ENCODE peak calls at places on chromosomes 6 and 20, in six cellular contexts. One of them, this sample, is unnamed.
A peak's percentile ranks its signal among the peaks of the same experiment; 100 is the strongest.

GRCh38 chr6:70280462-70280861 is 22.4 kb downstream of the COL9A1 start:
- DNase-seq in kidney tubule cell: peak; percentile 2
- DNase-seq in choroid plexus epithelial cell: no peak
- DNase-seq in HCT116: no peak
- DNase-seq in activated T-cell treated with anti-CD3 and anti-CD28 coated beads, Interleukin-2, amount 50 U/mL, for 48 hours: no peak
- DNase-seq in astrocyte: no peak
- DNase-seq in this sample: no peak

GRCh38 chr6:88870728-88871330 is 92.6 kb downstream of the RNGTT start:
- DNase-seq in HCT116: peak; percentile 29
- DNase-seq in choroid plexus epithelial cell: peak; percentile 85
- DNase-seq in kidney tubule cell: peak; percentile 72
- DNase-seq in astrocyte: peak; percentile 36
- DNase-seq in activated T-cell treated with anti-CD3 and anti-CD28 coated beads, Interleukin-2, amount 50 U/mL, for 48 hours: no peak
- DNase-seq in this sample: peak; percentile 56

GRCh38 chr20:41095110-41095969 is 42.0 kb upstream of the PLCG1 start:
- DNase-seq in kidney tubule cell: peak; percentile 59
- DNase-seq in activated T-cell treated with anti-CD3 and anti-CD28 coated beads, Interleukin-2, amount 50 U/mL, for 48 hours: peak; percentile 64
- DNase-seq in HCT116: peak; percentile 18
- DNase-seq in astrocyte: peak; percentile 19
- DNase-seq in choroid plexus epithelial cell: peak; percentile 80
- DNase-seq in this sample: peak; percentile 58

GRCh38 chr6:74277749-74278148 is 581.7 kb downstream of the CD109 start:
- DNase-seq in astrocyte: peak; percentile 19
- DNase-seq in HCT116: no peak
- DNase-seq in choroid plexus epithelial cell: peak; percentile 34
- DNase-seq in kidney tubule cell: peak; percentile 17
- DNase-seq in activated T-cell treated with anti-CD3 and anti-CD28 coated beads, Interleukin-2, amount 50 U/mL, for 48 hours: no peak
- DNase-seq in this sample: no peak

GRCh38 chr6:101259446-101259845 is 134.1 kb upstream of the GRIK2 start:
- DNase-seq in activated T-cell treated with anti-CD3 and anti-CD28 coated beads, Interleukin-2, amount 50 U/mL, for 48 hours: no peak
- DNase-seq in astrocyte: no peak
- DNase-seq in choroid plexus epithelial cell: no peak
- DNase-seq in HCT116: no peak
- DNase-seq in kidney tubule cell: peak; percentile 2
- DNase-seq in this sample: no peak

GRCh38 chr20:40639956-40640355 is 49.1 kb downstream of the MAFB start:
- DNase-seq in astrocyte: no peak
- DNase-seq in choroid plexus epithelial cell: no peak
- DNase-seq in HCT116: no peak
- DNase-seq in activated T-cell treated with anti-CD3 and anti-CD28 coated beads, Interleukin-2, amount 50 U/mL, for 48 hours: no peak
- DNase-seq in kidney tubule cell: no peak
- DNase-seq in this sample: no peak

GRCh38 chr20:40797425-40797824 is 108.4 kb upstream of the MAFB start:
- DNase-seq in activated T-cell treated with anti-CD3 and anti-CD28 coated beads, Interleukin-2, amount 50 U/mL, for 48 hours: no peak
- DNase-seq in astrocyte: no peak
- DNase-seq in HCT116: peak; percentile 23
- DNase-seq in choroid plexus epithelial cell: peak; percentile 56
- DNase-seq in kidney tubule cell: peak; percentile 9
- DNase-seq in this sample: peak; percentile 16

GRCh38 chr6:41775293-41775882 is 4.3 kb downstream of the FRS3 start:
- DNase-seq in HCT116: no peak
- DNase-seq in kidney tubule cell: no peak
- DNase-seq in astrocyte: no peak
- DNase-seq in activated T-cell treated with anti-CD3 and anti-CD28 coated beads, Interleukin-2, amount 50 U/mL, for 48 hours: no peak
- DNase-seq in choroid plexus epithelial cell: no peak
- DNase-seq in this sample: no peak

GRCh38 chr20:22805219-22805618 is 220.8 kb upstream of the FOXA2 start:
- DNase-seq in activated T-cell treated with anti-CD3 and anti-CD28 coated beads, Interleukin-2, amount 50 U/mL, for 48 hours: no peak
- DNase-seq in astrocyte: peak; percentile 82
- DNase-seq in kidney tubule cell: peak; percentile 67
- DNase-seq in HCT116: no peak
- DNase-seq in choroid plexus epithelial cell: peak; percentile 96
- DNase-seq in this sample: no peak

GRCh38 chr6:42190784-42191183 is 4.0 kb downstream of the GUCA1B start:
- DNase-seq in kidney tubule cell: peak; percentile 85
- DNase-seq in activated T-cell treated with anti-CD3 and anti-CD28 coated beads, Interleukin-2, amount 50 U/mL, for 48 hours: no peak
- DNase-seq in astrocyte: peak; percentile 73
- DNase-seq in choroid plexus epithelial cell: peak; percentile 51
- DNase-seq in HCT116: no peak
- DNase-seq in this sample: no peak

GRCh38 chr6:147244832-147245231 is 40.6 kb downstream of the STXBP5 start:
- DNase-seq in HCT116: no peak
- DNase-seq in activated T-cell treated with anti-CD3 and anti-CD28 coated beads, Interleukin-2, amount 50 U/mL, for 48 hours: no peak
- DNase-seq in astrocyte: no peak
- DNase-seq in kidney tubule cell: no peak
- DNase-seq in choroid plexus epithelial cell: peak; percentile 39
- DNase-seq in this sample: no peak

GRCh38 chr6:34015576-34015975 is 130.3 kb downstream of the GRM4 start:
- DNase-seq in kidney tubule cell: no peak
- DNase-seq in activated T-cell treated with anti-CD3 and anti-CD28 coated beads, Interleukin-2, amount 50 U/mL, for 48 hours: no peak
- DNase-seq in HCT116: no peak
- DNase-seq in choroid plexus epithelial cell: peak; percentile 17
- DNase-seq in astrocyte: peak; percentile 29
- DNase-seq in this sample: no peak

GRCh38 chr6:122833229-122833556 is 44.1 kb downstream of the SMPDL3A start:
- DNase-seq in astrocyte: peak; percentile 45
- DNase-seq in kidney tubule cell: no peak
- DNase-seq in choroid plexus epithelial cell: peak; percentile 21
- DNase-seq in activated T-cell treated with anti-CD3 and anti-CD28 coated beads, Interleukin-2, amount 50 U/mL, for 48 hours: no peak
- DNase-seq in HCT116: no peak
- DNase-seq in this sample: no peak

GRCh38 chr6:116560130-116560529 is 6.6 kb downstream of the CALHM4 start:
- DNase-seq in activated T-cell treated with anti-CD3 and anti-CD28 coated beads, Interleukin-2, amount 50 U/mL, for 48 hours: no peak
- DNase-seq in astrocyte: no peak
- DNase-seq in choroid plexus epithelial cell: no peak
- DNase-seq in HCT116: no peak
- DNase-seq in kidney tubule cell: no peak
- DNase-seq in this sample: no peak

GRCh38 chr6:77397561-77397960 is 65.7 kb downstream of the HTR1B start:
- DNase-seq in HCT116: no peak
- DNase-seq in choroid plexus epithelial cell: no peak
- DNase-seq in astrocyte: no peak
- DNase-seq in activated T-cell treated with anti-CD3 and anti-CD28 coated beads, Interleukin-2, amount 50 U/mL, for 48 hours: no peak
- DNase-seq in kidney tubule cell: no peak
- DNase-seq in this sample: no peak

GRCh38 chr6:25316626-25317025 is 37.5 kb downstream of the CARMIL1 start:
- DNase-seq in astrocyte: no peak
- DNase-seq in HCT116: no peak
- DNase-seq in activated T-cell treated with anti-CD3 and anti-CD28 coated beads, Interleukin-2, amount 50 U/mL, for 48 hours: no peak
- DNase-seq in choroid plexus epithelial cell: no peak
- DNase-seq in kidney tubule cell: no peak
- DNase-seq in this sample: no peak

GRCh38 chr20:23686046-23686750 is 2.6 kb downstream of the CST4 start:
- DNase-seq in choroid plexus epithelial cell: no peak
- DNase-seq in kidney tubule cell: no peak
- DNase-seq in astrocyte: no peak
- DNase-seq in activated T-cell treated with anti-CD3 and anti-CD28 coated beads, Interleukin-2, amount 50 U/mL, for 48 hours: no peak
- DNase-seq in HCT116: no peak
- DNase-seq in this sample: no peak

GRCh38 chr6:149273318-149273717 is 44.2 kb upstream of the TAB2 start:
- DNase-seq in astrocyte: no peak
- DNase-seq in choroid plexus epithelial cell: no peak
- DNase-seq in kidney tubule cell: no peak
- DNase-seq in activated T-cell treated with anti-CD3 and anti-CD28 coated beads, Interleukin-2, amount 50 U/mL, for 48 hours: no peak
- DNase-seq in HCT116: no peak
- DNase-seq in this sample: no peak

GRCh38 chr6:159104163-159104885 is 59.5 kb upstream of the TAGAP start:
- DNase-seq in astrocyte: no peak
- DNase-seq in HCT116: no peak
- DNase-seq in choroid plexus epithelial cell: peak; percentile 76
- DNase-seq in kidney tubule cell: peak; percentile 68
- DNase-seq in activated T-cell treated with anti-CD3 and anti-CD28 coated beads, Interleukin-2, amount 50 U/mL, for 48 hours: peak; percentile 89
- DNase-seq in this sample: peak; percentile 37

GRCh38 chr20:24781061-24781980 is 167.7 kb upstream of the CST7 start:
- DNase-seq in choroid plexus epithelial cell: peak; percentile 72
- DNase-seq in astrocyte: no peak
- DNase-seq in activated T-cell treated with anti-CD3 and anti-CD28 coated beads, Interleukin-2, amount 50 U/mL, for 48 hours: peak; percentile 37
- DNase-seq in kidney tubule cell: peak; percentile 46
- DNase-seq in HCT116: no peak
- DNase-seq in this sample: no peak

GRCh38 chr6:140318408-140318807 is 944.0 kb upstream of the CITED2 start:
- DNase-seq in choroid plexus epithelial cell: no peak
- DNase-seq in activated T-cell treated with anti-CD3 and anti-CD28 coated beads, Interleukin-2, amount 50 U/mL, for 48 hours: no peak
- DNase-seq in kidney tubule cell: no peak
- DNase-seq in HCT116: no peak
- DNase-seq in astrocyte: no peak
- DNase-seq in this sample: no peak

GRCh38 chr20:63024573-63025392 is 18.0 kb upstream of the BHLHE23 start:
- DNase-seq in activated T-cell treated with anti-CD3 and anti-CD28 coated beads, Interleukin-2, amount 50 U/mL, for 48 hours: no peak
- DNase-seq in choroid plexus epithelial cell: no peak
- DNase-seq in HCT116: no peak
- DNase-seq in astrocyte: no peak
- DNase-seq in kidney tubule cell: no peak
- DNase-seq in this sample: no peak

This sample was measured in LoVo.